ENCODE peak calls at places on chromosomes 12 and 14, in five cellular contexts. H is erythroblast, V is Ammon's horn, W is Right ventricle myocardium superior, Q is iPS-NIHi11. G is an unnamed sample.

GRCh38 chr12:100266163-100266801 is 597 bp downstream of the DEPDC4 start:
- DNase-seq in W (no peak), V (peak), H (no peak), Q (peak), G (no peak)

GRCh38 chr12:92929957-92930356 is 862 bp upstream of the EEA1 start:
- DNase-seq in V (peak), H (peak), W (no peak), Q (no peak), G (no peak)

GRCh38 chr14:80587096-80587724 is 354.3 kb downstream of the CEP128 start:
- DNase-seq in Q (no peak), V (peak), W (no peak), H (peak), G (no peak)

GRCh38 chr14:57066887-57067513 is 201.7 kb downstream of the EXOC5 start:
- DNase-seq in V (peak), Q (peak), W (peak), H (peak), G (no peak)

GRCh38 chr12:68336754-68337343 is 4.7 kb upstream of the MDM1 start:
- DNase-seq in Q (no peak), V (no peak), W (no peak), H (no peak), G (no peak)

GRCh38 chr12:95591731-95592130 is 40.5 kb upstream of the USP44 start:
- DNase-seq in Q (no peak), H (no peak), W (no peak), V (no peak), G (no peak)

GRCh38 chr14:70022771-70023445 is 143.7 kb downstream of the SMOC1 start:
- DNase-seq in H (no peak), W (no peak), V (no peak), Q (no peak), G (no peak)

GRCh38 chr14:54691525-54692260 is 124.8 kb downstream of the SAMD4A start:
- DNase-seq in V (peak), Q (peak), W (peak), H (peak), G (peak)

GRCh38 chr12:95836630-95837239 is 22.0 kb upstream of the SNRPF start:
- DNase-seq in Q (no peak), V (no peak), W (no peak), H (no peak), G (no peak)

GRCh38 chr12:78192979-78193378 is 362.3 kb downstream of the NAV3 start:
- DNase-seq in H (no peak), W (no peak), V (no peak), Q (no peak), G (no peak)